ENCODE peak calls at places on chromosomes 11 and 22, in four cellular contexts. I is A549, N is GM12878, E is HepG2. O is an unnamed sample.

GRCh38 chr11:126257764-126258163 is 10.9 kb downstream of the SRPRA start:
- DNase-seq in I (no peak), N (no peak), E (no peak), O (no peak)

GRCh38 chr11:1458340-1459218 is 28.0 kb downstream of the MOB2 start:
- DNase-seq in E (no peak), N (no peak), I (no peak), O (peak)

GRCh38 chr11:7577226-7577882 is 63.6 kb downstream of the PPFIBP2 start:
- DNase-seq in I (no peak), N (no peak), E (no peak), O (no peak)

GRCh38 chr11:8286886-8287285 is 23.2 kb upstream of the LMO1 start:
- DNase-seq in N (no peak), E (no peak), I (no peak), O (no peak)

GRCh38 chr22:44309137-44309536 is 3.6 kb downstream of the SHISAL1 start:
- DNase-seq in N (no peak), I (peak), E (no peak), O (no peak)

GRCh38 chr22:29842740-29843139 is 4.7 kb upstream of the ASCC2 start:
- DNase-seq in E (peak), I (peak), N (no peak), O (no peak)

GRCh38 chr22:25747245-25747944 is 5.4 kb downstream of the MYO18B start:
- DNase-seq in E (peak), I (peak), N (no peak), O (peak)

GRCh38 chr11:128802358-128802981 is 64.6 kb downstream of the KCNJ1 start:
- DNase-seq in E (no peak), N (no peak), I (peak), O (peak)

GRCh38 chr11:10597877-10598341 is 29.4 kb upstream of the LYVE1 start:
- DNase-seq in N (no peak), E (no peak), I (no peak), O (no peak)

GRCh38 chr22:33851985-33852384 is 68.3 kb downstream of the LARGE1 start:
- DNase-seq in I (no peak), E (no peak), N (no peak), O (no peak)

GRCh38 chr22:27919943-27920755 is 1.1 kb upstream of the PITPNB start:
- DNase-seq in N (no peak), I (peak), E (peak), O (peak)

GRCh38 chr11:129960216-129961214 is 42.1 kb downstream of the PRDM10 start:
- DNase-seq in I (peak), E (peak), N (peak), O (no peak)

GRCh38 chr11:134228625-134229024 is 4.2 kb downstream of the VPS26B start:
- DNase-seq in I (no peak), E (no peak), N (peak), O (no peak)

GRCh38 chr11:47464479-47464878 is 15.5 kb upstream of the RAPSN start:
- DNase-seq in E (no peak), N (no peak), I (no peak), O (no peak)

GRCh38 chr22:49983148-49984042 is 22.8 kb downstream of the PIM3 start:
- DNase-seq in N (no peak), E (no peak), I (no peak), O (no peak)

GRCh38 chr11:76719686-76720085 is 49.1 kb upstream of the LRRC32 start:
- DNase-seq in N (no peak), E (no peak), I (no peak), O (no peak)

GRCh38 chr22:49967333-49968241 is 7.0 kb downstream of the PIM3 start:
- DNase-seq in I (no peak), N (no peak), E (peak), O (no peak)

GRCh38 chr11:69467196-69467595 is 14.3 kb upstream of the LINC01488 start:
- DNase-seq in N (no peak), E (no peak), I (no peak), O (no peak)

GRCh38 chr11:40867991-40868685 is 591.3 kb downstream of the LRRC4C start:
- DNase-seq in I (no peak), N (no peak), E (no peak), O (no peak)

DNA sequence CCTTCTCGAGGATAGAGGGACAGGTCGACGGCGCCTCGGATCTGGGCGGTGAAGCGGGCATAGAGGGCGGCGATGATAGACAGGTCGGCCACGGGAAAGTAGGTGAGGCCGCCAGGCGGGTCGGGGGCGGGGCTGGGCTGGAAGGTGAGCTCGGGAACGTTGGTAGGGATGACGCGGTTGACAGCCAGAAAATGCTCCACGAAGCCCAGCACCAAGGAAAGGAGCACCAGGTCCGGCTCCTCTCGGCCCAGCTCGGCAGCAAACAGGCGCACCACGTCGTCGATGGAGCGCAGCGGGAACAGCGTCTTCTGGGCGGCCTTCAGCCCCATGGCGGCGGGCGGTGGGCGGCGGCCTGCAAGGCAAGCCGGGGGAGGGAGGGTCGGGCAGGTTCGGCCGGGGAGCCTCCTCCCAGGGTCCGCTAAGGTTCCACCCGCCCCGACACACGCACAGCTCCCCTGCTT is 540 bp downstream of the MEN1 start:
- DNase-seq in I (peak), N (no peak), E (no peak), O (peak)
- TF ChIP-seq CHD4 in I (no peak), N (no peak), E (no peak), O (no peak)

DNA sequence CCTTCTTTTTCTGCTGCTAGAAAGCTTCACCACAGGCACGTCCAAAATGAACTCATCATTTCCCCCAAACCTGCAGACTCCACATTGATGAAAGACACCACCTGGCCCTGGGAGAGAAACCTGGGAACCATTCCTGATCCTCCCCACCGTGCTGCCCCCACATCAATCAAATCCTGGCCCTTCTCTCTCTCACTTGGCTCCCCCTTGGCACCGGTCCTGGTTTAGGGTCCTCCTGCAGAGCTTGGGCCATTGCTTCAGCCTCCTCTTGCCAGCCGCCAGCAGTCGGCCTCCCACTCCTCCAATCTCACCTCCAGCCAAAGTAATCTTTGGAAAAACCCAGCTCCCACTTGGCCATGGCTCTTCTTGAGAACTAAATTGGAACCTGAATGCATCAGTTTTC is 38.5 kb downstream of the RIBC2 start:
- DNase-seq in N (no peak), E (no peak), I (no peak), O (no peak)
- TF ChIP-seq CHD4 in N (no peak), E (no peak), I (no peak), O (no peak)

GRCh38 chr22:19992921-19993355 is 23.7 kb downstream of the ARVCF start:
- DNase-seq in I (no peak), E (no peak), N (no peak), O (no peak)
- TF ChIP-seq CHD4 in I (no peak), E (no peak), N (no peak), O (no peak)

DNA sequence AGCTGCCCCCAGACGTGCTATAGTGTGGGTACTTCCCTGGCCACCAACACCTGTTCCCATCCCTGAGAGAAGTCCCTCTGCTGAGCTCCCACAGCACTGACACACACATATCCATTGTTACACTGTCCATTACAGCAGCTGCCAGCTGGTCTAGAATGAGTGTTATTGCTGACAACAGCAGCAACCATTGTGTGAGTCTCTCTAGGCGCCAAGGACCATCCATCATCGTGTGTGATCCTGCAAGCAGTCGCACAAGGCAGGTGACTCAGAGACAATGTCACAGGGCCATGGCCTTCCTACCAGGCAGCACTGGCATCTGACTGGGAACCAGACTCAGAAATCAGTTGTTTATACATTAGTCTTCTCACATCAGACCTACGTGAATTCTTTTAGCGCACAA is 56.3 kb downstream of the SGSM3 start:
- DNase-seq in N (no peak), I (no peak), E (no peak), O (no peak)
- TF ChIP-seq CHD4 in N (no peak), I (no peak), E (no peak), O (no peak)

GRCh38 chr11:20192151-20192550 is 31.9 kb upstream of the DBX1 start:
- DNase-seq in E (no peak), I (no peak), N (no peak), O (no peak)
- TF ChIP-seq CHD4 in E (no peak), I (no peak), N (no peak), O (no peak)